ENCODE peak calls at places on chromosomes 1 and 21, in six cellular contexts. One of them, this sample, is unnamed. For H3K4me1, the result is how much of the 10 kb centered on the place peaks cover.

GRCh38 chr1:38046884-38047602 is 450 bp upstream of the POU3F1 start:
- DNase-seq in stomach: peak
- DNase-seq in Peyer's patch: peak
- DNase-seq in aorta: peak
- DNase-seq in A549: peak
- DNase-seq in body of pancreas: peak
- DNase-seq in this sample: peak

GRCh38 chr1:20867847-20868246 is 80.7 kb upstream of the HP1BP3 start:
- DNase-seq in stomach: no peak
- DNase-seq in Peyer's patch: no peak
- DNase-seq in aorta: no peak
- DNase-seq in A549: no peak
- DNase-seq in body of pancreas: no peak
- DNase-seq in this sample: no peak

GRCh38 chr1:165697491-165697880 is 876 bp downstream of the ALDH9A1 start:
- DNase-seq in stomach: no peak
- DNase-seq in Peyer's patch: no peak
- DNase-seq in aorta: no peak
- DNase-seq in A549: no peak
- DNase-seq in body of pancreas: no peak
- DNase-seq in this sample: no peak

GRCh38 chr1:51898090-51898734 is 19.7 kb upstream of the NRDC start:
- DNase-seq in stomach: no peak
- DNase-seq in Peyer's patch: no peak
- DNase-seq in aorta: no peak
- DNase-seq in A549: peak
- DNase-seq in body of pancreas: no peak
- DNase-seq in this sample: no peak

GRCh38 chr1:173628888-173629287 is 6.2 kb upstream of the TEX50 start:
- DNase-seq in stomach: no peak
- DNase-seq in Peyer's patch: no peak
- DNase-seq in aorta: no peak
- DNase-seq in A549: peak
- DNase-seq in body of pancreas: no peak
- DNase-seq in this sample: no peak

GRCh38 chr21:31909772-31910470 is 37.1 kb downstream of the HUNK start:
- DNase-seq in stomach: no peak
- DNase-seq in Peyer's patch: no peak
- DNase-seq in aorta: no peak
- DNase-seq in A549: no peak
- DNase-seq in body of pancreas: no peak
- DNase-seq in this sample: no peak

GRCh38 chr1:82565146-82565545 is 764.4 kb downstream of the ADGRL2 start:
- DNase-seq in stomach: no peak
- DNase-seq in Peyer's patch: no peak
- DNase-seq in aorta: no peak
- DNase-seq in A549: peak
- DNase-seq in body of pancreas: peak
- DNase-seq in this sample: no peak

GRCh38 chr21:45200596-45201296 is 86.9 kb downstream of the POFUT2 start:
- DNase-seq in stomach: no peak
- DNase-seq in Peyer's patch: no peak
- DNase-seq in aorta: no peak
- DNase-seq in A549: no peak
- DNase-seq in body of pancreas: no peak
- DNase-seq in this sample: no peak

GRCh38 chr1:15153842-15154479 is 414 bp downstream of the TMEM51 start:
- DNase-seq in stomach: peak
- DNase-seq in Peyer's patch: peak
- DNase-seq in aorta: peak
- DNase-seq in A549: peak
- DNase-seq in body of pancreas: peak
- DNase-seq in this sample: no peak

GRCh38 chr1:55378582-55378981 is 163.4 kb upstream of the USP24 start:
- DNase-seq in stomach: peak
- DNase-seq in Peyer's patch: no peak
- DNase-seq in aorta: peak
- DNase-seq in A549: peak
- DNase-seq in body of pancreas: peak
- DNase-seq in this sample: peak

GRCh38 chr21:37484535-37485474 is 118.2 kb downstream of the DYRK1A start:
- DNase-seq in stomach: no peak
- DNase-seq in Peyer's patch: no peak
- DNase-seq in aorta: no peak
- DNase-seq in A549: no peak
- DNase-seq in body of pancreas: no peak
- DNase-seq in this sample: no peak

GRCh38 chr21:44962481-44962966 is 22.7 kb downstream of the SLX9 start:
- DNase-seq in stomach: no peak
- DNase-seq in Peyer's patch: no peak
- DNase-seq in aorta: peak
- DNase-seq in A549: no peak
- DNase-seq in body of pancreas: peak
- DNase-seq in this sample: no peak

GRCh38 chr1:64933296-64934070 is 32.9 kb downstream of the JAK1 start:
- DNase-seq in stomach: no peak
- DNase-seq in Peyer's patch: no peak
- DNase-seq in aorta: peak
- DNase-seq in A549: peak
- DNase-seq in body of pancreas: peak
- DNase-seq in this sample: peak

GRCh38 chr1:117051224-117052064 is 8.7 kb upstream of the TTF2 start:
- DNase-seq in stomach: peak
- DNase-seq in Peyer's patch: peak
- DNase-seq in aorta: peak
- DNase-seq in A549: no peak
- DNase-seq in body of pancreas: peak
- DNase-seq in this sample: no peak

GRCh38 chr1:31161571-31161970 is 78.1 kb downstream of the NKAIN1 start:
- DNase-seq in stomach: no peak
- DNase-seq in Peyer's patch: no peak
- DNase-seq in aorta: no peak
- DNase-seq in A549: no peak
- DNase-seq in body of pancreas: no peak
- DNase-seq in this sample: no peak

GRCh38 chr1:180503274-180503862 is 991 bp upstream of the ACBD6 start:
- DNase-seq in stomach: no peak
- DNase-seq in Peyer's patch: no peak
- DNase-seq in aorta: no peak
- DNase-seq in A549: peak
- DNase-seq in body of pancreas: no peak
- DNase-seq in this sample: no peak

GRCh38 chr1:162230096-162230495 is 146.6 kb downstream of the SPATA46 start:
- DNase-seq in stomach: peak
- DNase-seq in Peyer's patch: no peak
- DNase-seq in aorta: no peak
- DNase-seq in A549: peak
- DNase-seq in body of pancreas: peak
- DNase-seq in this sample: no peak

GRCh38 chr1:40939320-40940059 is 40.0 kb upstream of the CTPS1 start:
- DNase-seq in stomach: no peak
- DNase-seq in Peyer's patch: no peak
- DNase-seq in aorta: no peak
- DNase-seq in A549: peak
- DNase-seq in body of pancreas: peak
- DNase-seq in this sample: peak

GRCh38 chr1:188055921-188056505 is 1227.3 kb downstream of the PLA2G4A start:
- DNase-seq in stomach: no peak
- DNase-seq in Peyer's patch: no peak
- DNase-seq in aorta: no peak
- DNase-seq in A549: no peak
- DNase-seq in body of pancreas: no peak
- DNase-seq in this sample: no peak

GRCh38 chr1:230407351-230407750 is 18.8 kb downstream of the PGBD5 start:
- DNase-seq in stomach: no peak
- DNase-seq in Peyer's patch: no peak
- DNase-seq in aorta: no peak
- DNase-seq in A549: peak
- DNase-seq in body of pancreas: peak
- DNase-seq in this sample: no peak

GRCh38 chr1:1073743-1074587 is at the start of gene RNF223:
- DNase-seq in stomach: peak
- DNase-seq in Peyer's patch: peak
- DNase-seq in aorta: no peak
- DNase-seq in A549: no peak
- DNase-seq in body of pancreas: peak
- DNase-seq in this sample: no peak
- H3K4me3 ChIP-seq in stomach: peak
- H3K4me3 ChIP-seq in Peyer's patch: no peak
- H3K4me3 ChIP-seq in aorta: no peak
- H3K4me3 ChIP-seq in A549: no peak
- H3K4me3 ChIP-seq in body of pancreas: no peak
- H3K4me3 ChIP-seq in this sample: no peak

DNA sequence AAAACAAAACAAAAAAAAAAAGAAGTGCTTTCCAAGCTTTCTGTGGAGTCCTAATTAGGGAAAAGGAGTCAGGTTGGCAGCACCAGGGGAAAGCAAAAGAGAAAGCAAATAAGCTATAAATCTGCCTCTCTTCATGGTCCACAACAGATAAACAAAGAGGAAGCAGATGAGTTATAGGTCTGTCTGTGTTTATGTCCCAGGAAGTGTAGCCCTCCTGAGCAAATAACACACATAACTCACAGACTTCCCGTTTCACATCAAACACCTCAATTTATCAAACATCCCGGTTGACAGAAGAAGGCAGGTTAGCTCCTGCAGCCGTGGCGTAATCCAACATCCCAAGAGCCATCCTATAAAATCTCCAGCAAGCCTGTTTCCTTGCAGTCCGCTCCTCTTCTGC is 5.6 kb upstream of the SLC2A5 start:
- DNase-seq in stomach: no peak
- DNase-seq in Peyer's patch: no peak
- DNase-seq in aorta: no peak
- DNase-seq in A549: peak
- DNase-seq in body of pancreas: no peak
- DNase-seq in this sample: no peak
- H3K4me1 ChIP-seq in stomach: under half
- H3K4me1 ChIP-seq in Peyer's patch: under half
- H3K4me1 ChIP-seq in aorta: under half
- H3K4me1 ChIP-seq in A549: under half
- H3K4me1 ChIP-seq in body of pancreas: under half
- H3K4me1 ChIP-seq in this sample: under half

GRCh38 chr21:15809818-15810217 is 80.0 kb downstream of the USP25 start:
- DNase-seq in stomach: no peak
- DNase-seq in Peyer's patch: no peak
- DNase-seq in aorta: no peak
- DNase-seq in A549: no peak
- DNase-seq in body of pancreas: no peak
- DNase-seq in this sample: no peak
- H3K27ac ChIP-seq in stomach: no peak
- H3K27ac ChIP-seq in Peyer's patch: no peak
- H3K27ac ChIP-seq in aorta: no peak
- H3K27ac ChIP-seq in A549: no peak
- H3K27ac ChIP-seq in body of pancreas: no peak
- H3K27ac ChIP-seq in this sample: no peak

GRCh38 chr1:56469640-56470371 is 109.6 kb downstream of the PLPP3 start:
- DNase-seq in stomach: no peak
- DNase-seq in Peyer's patch: no peak
- DNase-seq in aorta: no peak
- DNase-seq in A549: no peak
- DNase-seq in body of pancreas: peak
- DNase-seq in this sample: no peak
- H3K4me3 ChIP-seq in stomach: no peak
- H3K4me3 ChIP-seq in Peyer's patch: no peak
- H3K4me3 ChIP-seq in aorta: no peak
- H3K4me3 ChIP-seq in A549: no peak
- H3K4me3 ChIP-seq in body of pancreas: no peak
- H3K4me3 ChIP-seq in this sample: no peak

DNA sequence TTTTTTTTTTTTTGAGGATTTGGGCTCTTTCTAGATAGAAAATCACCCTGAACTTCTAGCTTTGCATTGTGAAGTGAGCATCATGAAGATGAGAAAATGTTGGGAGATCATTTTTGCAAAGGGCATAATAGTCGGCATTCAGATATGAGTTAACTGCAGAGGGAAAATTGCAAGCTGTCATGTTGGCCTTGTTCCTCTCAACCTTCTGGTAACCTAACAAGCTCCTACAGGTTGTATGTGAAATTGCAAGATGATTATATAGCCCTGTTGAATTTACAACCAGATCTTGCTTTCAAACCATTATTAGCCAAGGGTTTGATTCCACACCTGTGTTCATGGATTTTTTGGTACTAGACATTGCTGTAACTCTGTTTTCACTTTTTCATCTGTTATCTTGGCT is 2.2 kb downstream of the ELOA start:
- DNase-seq in stomach: no peak
- DNase-seq in Peyer's patch: no peak
- DNase-seq in aorta: no peak
- DNase-seq in A549: peak
- DNase-seq in body of pancreas: peak
- DNase-seq in this sample: no peak
- H3K4me1 ChIP-seq in stomach: half or more
- H3K4me1 ChIP-seq in Peyer's patch: under half
- H3K4me1 ChIP-seq in aorta: under half
- H3K4me1 ChIP-seq in A549: under half
- H3K4me1 ChIP-seq in body of pancreas: under half
- H3K4me1 ChIP-seq in this sample: under half

GRCh38 chr1:114457675-114458074 is 53.3 kb downstream of the TRIM33 start:
- DNase-seq in stomach: no peak
- DNase-seq in Peyer's patch: no peak
- DNase-seq in aorta: no peak
- DNase-seq in A549: no peak
- DNase-seq in body of pancreas: no peak
- DNase-seq in this sample: no peak
- H3K27ac ChIP-seq in stomach: no peak
- H3K27ac ChIP-seq in Peyer's patch: no peak
- H3K27ac ChIP-seq in aorta: no peak
- H3K27ac ChIP-seq in A549: no peak
- H3K27ac ChIP-seq in body of pancreas: no peak
- H3K27ac ChIP-seq in this sample: no peak

DNA sequence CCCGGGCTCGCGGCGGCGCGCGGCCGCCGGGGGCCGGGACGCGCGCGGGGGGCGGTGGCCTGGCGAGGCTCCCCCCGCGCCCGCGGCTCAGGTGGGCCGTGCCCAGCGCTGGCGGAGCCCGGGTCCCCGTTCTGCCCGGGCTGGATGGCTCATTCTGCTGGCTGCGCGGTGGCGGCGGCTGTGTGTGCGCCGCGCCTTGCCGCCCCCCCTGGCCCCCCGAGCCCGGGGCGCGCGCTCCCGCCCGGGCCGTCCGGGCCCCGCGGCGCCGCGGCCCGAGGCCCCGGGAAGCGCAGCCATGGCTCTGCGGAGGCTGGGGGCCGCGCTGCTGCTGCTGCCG is at the start of gene EPHB2:
- DNase-seq in stomach: peak
- DNase-seq in Peyer's patch: peak
- DNase-seq in aorta: no peak
- DNase-seq in A549: no peak
- DNase-seq in body of pancreas: peak
- DNase-seq in this sample: no peak
- H3K4me3 ChIP-seq in stomach: peak
- H3K4me3 ChIP-seq in Peyer's patch: peak
- H3K4me3 ChIP-seq in aorta: peak
- H3K4me3 ChIP-seq in A549: peak
- H3K4me3 ChIP-seq in body of pancreas: peak
- H3K4me3 ChIP-seq in this sample: peak

This sample was measured in right atrium auricular region.